ENCODE peak calls at places on chromosomes 12 and 14, in five cellular contexts. F, P, D, C and Z are unnamed samples.

GRCh38 chr14:92688434-92689375 is 59.7 kb downstream of the LGMN start:
- DNase-seq in F (no peak), C (no peak), P (peak), D (no peak), Z (no peak)

GRCh38 chr14:77032854-77033621 is 4.5 kb upstream of the IRF2BPL start:
- DNase-seq in C (peak), P (peak), D (peak), F (peak), Z (peak)

GRCh38 chr14:100037351-100037750 is 27.9 kb upstream of the EVL start:
- DNase-seq in C (no peak), F (no peak), P (peak), D (peak), Z (no peak)

GRCh38 chr14:65080954-65081747 is 21.2 kb downstream of the MAX start:
- DNase-seq in C (no peak), F (no peak), P (no peak), D (no peak), Z (no peak)

GRCh38 chr14:28954025-28954424 is 187.4 kb downstream of the FOXG1 start:
- DNase-seq in D (no peak), C (no peak), P (no peak), F (no peak), Z (no peak)

GRCh38 chr12:96879301-96879700 is 27.8 kb upstream of the NEDD1 start:
- DNase-seq in C (no peak), D (no peak), P (no peak), F (no peak), Z (no peak)

GRCh38 chr12:43758247-43758727 is 303 bp downstream of the PUS7L start:
- DNase-seq in P (peak), D (no peak), F (no peak), C (peak), Z (no peak)

GRCh38 chr12:50923361-50924130 is 28.8 kb upstream of the HIGD1C start:
- DNase-seq in P (no peak), D (no peak), F (no peak), C (no peak), Z (no peak)

GRCh38 chr12:10331642-10332239 is 24.1 kb downstream of the KLRD1 start:
- DNase-seq in D (no peak), P (no peak), C (no peak), F (no peak), Z (peak)

GRCh38 chr12:106303202-106303820 is 778 bp downstream of the TCP11L2 start:
- DNase-seq in C (peak), D (peak), P (peak), F (no peak), Z (peak)

GRCh38 chr12:107525063-107525718 is 160.4 kb upstream of the PWP1 start:
- DNase-seq in C (no peak), P (no peak), D (no peak), F (no peak), Z (no peak)

GRCh38 chr14:103711516-103712431 is 3.5 kb downstream of the XRCC3 start:
- DNase-seq in D (peak), P (peak), C (peak), F (no peak), Z (no peak)

GRCh38 chr14:89013098-89013504 is 188.7 kb downstream of the TTC8 start:
- DNase-seq in P (peak), D (no peak), F (no peak), C (no peak), Z (no peak)

GRCh38 chr14:66790101-66790500 is 282.2 kb downstream of the GPHN start:
- DNase-seq in D (no peak), F (no peak), C (no peak), P (no peak), Z (no peak)

GRCh38 chr14:105394714-105395537 is 3.4 kb upstream of the TEX22 start:
- DNase-seq in F (no peak), C (no peak), D (no peak), P (peak), Z (no peak)

GRCh38 chr14:74836251-74836957 is 39.5 kb downstream of the PROX2 start:
- DNase-seq in F (no peak), C (no peak), P (no peak), D (no peak), Z (no peak)

GRCh38 chr12:112540021-112540420 is 121.3 kb downstream of the PTPN11 start:
- DNase-seq in D (no peak), C (no peak), P (no peak), F (no peak), Z (no peak)